ENCODE peak calls at places on chromosomes 6 and 20, in five cellular contexts. One of them, this sample, is unnamed. For H3K27me3 and H3K4me1, the result is how much of the 10 kb centered on the place peaks cover.

GRCh38 chr20:3326779-3327521 is 80.5 kb downstream of the DNAAF9 start:
- DNase-seq in heart left ventricle: no peak
- DNase-seq in tibial nerve: no peak
- DNase-seq in pancreas: no peak
- DNase-seq in hepatocyte: no peak
- DNase-seq in this sample: no peak

GRCh38 chr6:123687864-123688263 is 51.1 kb upstream of the TRDN start:
- DNase-seq in heart left ventricle: no peak
- DNase-seq in tibial nerve: no peak
- DNase-seq in pancreas: no peak
- DNase-seq in hepatocyte: no peak
- DNase-seq in this sample: no peak

GRCh38 chr6:17962436-17963031 is 24.9 kb downstream of the KIF13A start:
- DNase-seq in heart left ventricle: peak
- DNase-seq in tibial nerve: no peak
- DNase-seq in pancreas: no peak
- DNase-seq in hepatocyte: peak
- DNase-seq in this sample: peak

GRCh38 chr6:145257757-145258521 is 477.4 kb downstream of the EPM2A start:
- DNase-seq in heart left ventricle: no peak
- DNase-seq in tibial nerve: no peak
- DNase-seq in pancreas: no peak
- DNase-seq in hepatocyte: no peak
- DNase-seq in this sample: no peak

GRCh38 chr6:64280569-64280968 is 645.0 kb downstream of the PHF3 start:
- DNase-seq in heart left ventricle: no peak
- DNase-seq in tibial nerve: no peak
- DNase-seq in pancreas: no peak
- DNase-seq in hepatocyte: peak
- DNase-seq in this sample: no peak

GRCh38 chr20:41664584-41664983 is 46.4 kb upstream of the CHD6 start:
- DNase-seq in heart left ventricle: no peak
- DNase-seq in tibial nerve: no peak
- DNase-seq in pancreas: no peak
- DNase-seq in hepatocyte: no peak
- DNase-seq in this sample: no peak

GRCh38 chr20:59564171-59564570 is 40.2 kb upstream of the PHACTR3 start:
- DNase-seq in heart left ventricle: no peak
- DNase-seq in tibial nerve: no peak
- DNase-seq in pancreas: no peak
- DNase-seq in hepatocyte: no peak
- DNase-seq in this sample: no peak

GRCh38 chr20:55561259-55561658 is 444.1 kb downstream of the CBLN4 start:
- DNase-seq in heart left ventricle: no peak
- DNase-seq in tibial nerve: no peak
- DNase-seq in pancreas: no peak
- DNase-seq in hepatocyte: no peak
- DNase-seq in this sample: no peak

GRCh38 chr6:31418251-31418650 is 14.9 kb downstream of the MICA start:
- DNase-seq in heart left ventricle: no peak
- DNase-seq in tibial nerve: no peak
- DNase-seq in pancreas: no peak
- DNase-seq in hepatocyte: no peak
- DNase-seq in this sample: no peak

GRCh38 chr6:113642714-113643442 is 214.3 kb upstream of the MARCKS start:
- DNase-seq in heart left ventricle: no peak
- DNase-seq in tibial nerve: no peak
- DNase-seq in pancreas: no peak
- DNase-seq in hepatocyte: peak
- DNase-seq in this sample: no peak

GRCh38 chr20:25739615-25740320 is 43.1 kb upstream of the ZNF337 start:
- DNase-seq in heart left ventricle: no peak
- DNase-seq in tibial nerve: no peak
- DNase-seq in pancreas: no peak
- DNase-seq in hepatocyte: no peak
- DNase-seq in this sample: no peak

GRCh38 chr6:152054441-152054840 is 247.0 kb downstream of the ESR1 start:
- DNase-seq in heart left ventricle: no peak
- DNase-seq in tibial nerve: no peak
- DNase-seq in pancreas: no peak
- DNase-seq in hepatocyte: peak
- DNase-seq in this sample: no peak

GRCh38 chr6:144216668-144217218 is 66.4 kb downstream of the STX11 start:
- DNase-seq in heart left ventricle: peak
- DNase-seq in tibial nerve: no peak
- DNase-seq in pancreas: peak
- DNase-seq in hepatocyte: no peak
- DNase-seq in this sample: peak

GRCh38 chr6:15510121-15510520 is 152.7 kb downstream of the DTNBP1 start:
- DNase-seq in heart left ventricle: no peak
- DNase-seq in tibial nerve: no peak
- DNase-seq in pancreas: no peak
- DNase-seq in hepatocyte: no peak
- DNase-seq in this sample: no peak

GRCh38 chr20:47352332-47353223 is 3.9 kb downstream of the ZMYND8 start:
- DNase-seq in heart left ventricle: peak
- DNase-seq in tibial nerve: no peak
- DNase-seq in pancreas: peak
- DNase-seq in hepatocyte: no peak
- DNase-seq in this sample: no peak

GRCh38 chr20:7856756-7857155 is 83.5 kb downstream of the HAO1 start:
- DNase-seq in heart left ventricle: no peak
- DNase-seq in tibial nerve: no peak
- DNase-seq in pancreas: no peak
- DNase-seq in hepatocyte: no peak
- DNase-seq in this sample: no peak

GRCh38 chr6:1485678-1486077 is 96.3 kb downstream of the FOXF2 start:
- DNase-seq in heart left ventricle: no peak
- DNase-seq in tibial nerve: no peak
- DNase-seq in pancreas: no peak
- DNase-seq in hepatocyte: peak
- DNase-seq in this sample: no peak

GRCh38 chr20:49825521-49826033 is 12.9 kb downstream of the SLC9A8 start:
- DNase-seq in heart left ventricle: no peak
- DNase-seq in tibial nerve: no peak
- DNase-seq in pancreas: no peak
- DNase-seq in hepatocyte: no peak
- DNase-seq in this sample: no peak

GRCh38 chr6:3697609-3698008 is 53.9 kb downstream of the PXDC1 start:
- DNase-seq in heart left ventricle: no peak
- DNase-seq in tibial nerve: no peak
- DNase-seq in pancreas: no peak
- DNase-seq in hepatocyte: peak
- DNase-seq in this sample: no peak

DNA sequence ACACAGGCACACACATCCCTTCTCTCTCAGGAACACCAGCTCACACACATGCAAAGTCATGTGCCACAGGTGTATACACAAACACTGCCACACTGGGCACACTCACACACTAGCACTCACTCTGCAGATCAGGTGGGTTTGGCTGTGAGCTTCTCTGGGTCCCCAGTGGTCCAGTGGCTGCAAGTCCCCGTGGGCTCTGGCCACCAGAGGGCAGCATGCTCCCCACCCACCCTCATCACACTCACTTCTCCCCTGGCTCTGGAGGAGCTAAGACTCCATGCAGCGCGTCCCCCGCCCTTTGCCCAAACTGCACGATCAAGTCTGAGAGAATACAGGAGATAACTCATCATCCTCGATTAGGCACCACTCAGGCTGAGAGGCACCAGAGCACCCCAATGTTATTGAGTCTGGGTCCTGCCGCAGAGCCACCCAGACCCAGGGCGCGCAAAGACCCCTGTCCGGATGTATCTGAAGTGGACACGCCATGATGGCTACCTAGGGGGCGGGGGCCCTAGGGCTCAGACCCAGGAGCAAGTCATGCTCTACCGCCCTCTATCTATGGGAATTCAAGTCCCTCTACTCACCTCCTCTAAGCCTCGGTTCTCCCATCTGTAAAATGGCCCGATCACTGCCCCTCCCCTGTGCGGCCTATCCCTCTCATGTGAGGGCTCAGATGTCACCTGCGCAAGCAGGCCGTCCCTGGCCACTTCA is 90.5 kb downstream of the GRM4 start:
- DNase-seq in heart left ventricle: peak
- DNase-seq in tibial nerve: no peak
- DNase-seq in pancreas: peak
- DNase-seq in hepatocyte: peak
- DNase-seq in this sample: no peak
- H3K27me3 ChIP-seq in heart left ventricle: under half
- H3K27me3 ChIP-seq in tibial nerve: under half
- H3K27me3 ChIP-seq in pancreas: under half
- H3K27me3 ChIP-seq in hepatocyte: under half
- H3K27me3 ChIP-seq in this sample: under half

DNA sequence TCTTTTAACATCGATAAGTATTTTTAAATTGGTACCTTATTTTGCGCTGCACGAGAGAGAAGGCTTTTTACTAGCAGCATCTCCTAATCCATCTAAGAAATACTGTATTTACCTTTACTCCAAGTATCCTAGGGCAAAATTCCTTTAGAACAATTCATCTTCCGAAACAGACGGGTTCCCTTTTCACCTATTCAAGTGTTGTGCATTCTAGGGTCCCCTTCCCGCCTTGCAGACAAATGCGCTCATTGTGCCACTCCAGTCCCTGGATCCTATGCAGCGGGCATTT is 735 bp upstream of the SCAF8 start:
- DNase-seq in heart left ventricle: no peak
- DNase-seq in tibial nerve: no peak
- DNase-seq in pancreas: no peak
- DNase-seq in hepatocyte: no peak
- DNase-seq in this sample: no peak
- H3K4me3 ChIP-seq in heart left ventricle: peak
- H3K4me3 ChIP-seq in tibial nerve: peak
- H3K4me3 ChIP-seq in pancreas: peak
- H3K4me3 ChIP-seq in hepatocyte: peak
- H3K4me3 ChIP-seq in this sample: peak

DNA sequence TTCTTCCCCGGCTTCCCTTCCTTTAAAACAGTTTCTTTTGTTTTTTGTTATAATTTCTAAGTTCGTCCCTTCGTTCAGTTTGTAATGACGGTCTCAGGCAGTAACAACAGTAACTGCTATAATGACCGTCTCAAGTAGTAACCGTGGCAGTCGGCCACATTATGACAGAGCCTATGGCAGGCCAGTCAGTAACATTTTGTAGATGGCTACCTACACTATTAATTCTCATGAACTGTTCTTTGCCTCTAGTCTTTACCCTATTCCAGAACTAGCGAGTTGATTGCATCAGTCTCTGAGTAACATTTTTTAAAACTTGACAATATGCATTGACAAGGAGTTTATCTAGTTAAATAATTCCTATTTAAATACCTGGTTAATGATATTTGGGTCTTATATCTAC is 43.0 kb upstream of the ADGRG6 start:
- DNase-seq in heart left ventricle: no peak
- DNase-seq in tibial nerve: no peak
- DNase-seq in pancreas: no peak
- DNase-seq in hepatocyte: no peak
- DNase-seq in this sample: no peak
- H3K4me1 ChIP-seq in heart left ventricle: under half
- H3K4me1 ChIP-seq in tibial nerve: under half
- H3K4me1 ChIP-seq in pancreas: under half
- H3K4me1 ChIP-seq in hepatocyte: under half
- H3K4me1 ChIP-seq in this sample: under half

GRCh38 chr20:56986476-56986875 is 280.0 kb downstream of the BMP7 start:
- DNase-seq in heart left ventricle: no peak
- DNase-seq in tibial nerve: no peak
- DNase-seq in pancreas: no peak
- DNase-seq in hepatocyte: no peak
- DNase-seq in this sample: no peak
- H3K27me3 ChIP-seq in heart left ventricle: under half
- H3K27me3 ChIP-seq in tibial nerve: under half
- H3K27me3 ChIP-seq in pancreas: under half
- H3K27me3 ChIP-seq in hepatocyte: under half
- H3K27me3 ChIP-seq in this sample: under half

GRCh38 chr20:64119681-64120341 is 12.4 kb upstream of the NPBWR2 start:
- DNase-seq in heart left ventricle: no peak
- DNase-seq in tibial nerve: no peak
- DNase-seq in pancreas: peak
- DNase-seq in hepatocyte: no peak
- DNase-seq in this sample: no peak
- H3K4me3 ChIP-seq in heart left ventricle: no peak
- H3K4me3 ChIP-seq in tibial nerve: peak
- H3K4me3 ChIP-seq in pancreas: no peak
- H3K4me3 ChIP-seq in hepatocyte: no peak
- H3K4me3 ChIP-seq in this sample: peak

GRCh38 chr6:57069920-57070331 is 20.1 kb upstream of the ZNF451 start:
- DNase-seq in heart left ventricle: no peak
- DNase-seq in tibial nerve: no peak
- DNase-seq in pancreas: no peak
- DNase-seq in hepatocyte: no peak
- DNase-seq in this sample: no peak
- H3K4me1 ChIP-seq in heart left ventricle: under half
- H3K4me1 ChIP-seq in tibial nerve: under half
- H3K4me1 ChIP-seq in pancreas: under half
- H3K4me1 ChIP-seq in hepatocyte: under half
- H3K4me1 ChIP-seq in this sample: under half

DNA sequence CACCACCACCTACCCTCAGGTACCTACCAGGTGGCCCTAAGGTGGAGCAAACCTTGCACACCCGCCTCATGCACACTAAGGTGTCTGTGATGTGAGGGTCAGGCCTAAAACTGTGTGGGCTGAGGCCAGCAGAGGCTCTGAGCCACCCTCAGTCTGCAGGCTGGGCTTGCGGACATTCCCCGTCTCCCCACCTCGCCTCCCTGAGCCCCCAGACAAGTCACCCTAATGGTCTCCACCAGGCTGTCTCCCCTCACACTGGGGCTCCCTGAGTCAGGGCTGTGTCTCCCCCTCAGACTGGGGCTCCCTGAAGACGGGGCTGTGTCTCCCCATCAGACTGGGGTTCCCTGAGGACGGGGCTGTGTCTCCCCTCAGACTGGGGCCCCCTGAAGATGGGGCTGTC is 12.5 kb downstream of the PRPH2 start:
- DNase-seq in heart left ventricle: no peak
- DNase-seq in tibial nerve: no peak
- DNase-seq in pancreas: no peak
- DNase-seq in hepatocyte: no peak
- DNase-seq in this sample: no peak
- H3K27me3 ChIP-seq in heart left ventricle: under half
- H3K27me3 ChIP-seq in tibial nerve: under half
- H3K27me3 ChIP-seq in pancreas: under half
- H3K27me3 ChIP-seq in hepatocyte: under half
- H3K27me3 ChIP-seq in this sample: under half

This sample was measured in breast epithelium.